ENCODE peak calls at places on chromosomes 4 and X, in eight cellular contexts. T, H, D, Z, V, G, S and O are unnamed samples. For H3K4me1, the result is how much of the 10 kb centered on the place peaks cover.

GRCh38 chrX:147342197-147342596 is 527.7 kb upstream of the CXorf51A start:
- DNase-seq in T (no peak), H (peak), D (no peak), Z (no peak), V (no peak), G (no peak), S (no peak), O (no peak)

GRCh38 chrX:10014462-10015373 is 47.6 kb downstream of the CLDN34 start:
- DNase-seq in T (peak), H (peak), D (peak), Z (peak), V (peak), G (peak), S (peak), O (peak)

GRCh38 chr4:72505314-72505744 is 63.7 kb downstream of the ADAMTS3 start:
- DNase-seq in T (peak), H (peak), D (peak), Z (peak), V (peak), G (peak), S (peak), O (peak)

GRCh38 chr4:94641702-94642560 is 115.8 kb upstream of the BMPR1B start:
- DNase-seq in T (peak), H (no peak), D (no peak), Z (no peak), V (peak), G (peak), S (no peak), O (no peak)

GRCh38 chrX:110204986-110205385 is 112.9 kb downstream of the AMMECR1 start:
- DNase-seq in T (peak), H (no peak), D (no peak), Z (no peak), V (peak), G (no peak), S (no peak), O (no peak)

GRCh38 chr4:80279751-80280150 is 13.3 kb downstream of the FGF5 start:
- DNase-seq in T (no peak), H (no peak), D (no peak), Z (no peak), V (no peak), G (no peak), S (no peak), O (no peak)

GRCh38 chr4:81164126-81164525 is 50.9 kb downstream of the PRKG2 start:
- DNase-seq in T (no peak), H (peak), D (no peak), Z (no peak), V (no peak), G (no peak), S (no peak), O (no peak)

GRCh38 chrX:37686348-37686736 is 751 bp downstream of the XK start:
- DNase-seq in T (no peak), H (no peak), D (no peak), Z (no peak), V (no peak), G (no peak), S (no peak), O (peak)

GRCh38 chr4:4350909-4351308 is 36.0 kb upstream of the NSG1 start:
- DNase-seq in T (no peak), H (no peak), D (no peak), Z (no peak), V (no peak), G (no peak), S (no peak), O (no peak)

GRCh38 chrX:22652596-22652995 is 347.2 kb upstream of the DDX53 start:
- DNase-seq in T (peak), H (peak), D (no peak), Z (peak), V (peak), G (no peak), S (peak), O (no peak)

GRCh38 chrX:20585782-20586181 is 319.1 kb upstream of the RPS6KA3 start:
- DNase-seq in T (peak), H (no peak), D (no peak), Z (no peak), V (no peak), G (no peak), S (no peak), O (no peak)

GRCh38 chr4:183638436-183638835 is 20.5 kb downstream of the RWDD4 start:
- DNase-seq in T (peak), H (no peak), D (no peak), Z (no peak), V (peak), G (no peak), S (no peak), O (no peak)

GRCh38 chr4:41106081-41106480 is 108.3 kb downstream of the APBB2 start:
- DNase-seq in T (peak), H (no peak), D (no peak), Z (no peak), V (no peak), G (no peak), S (no peak), O (no peak)

GRCh38 chrX:110477593-110478228 is 119.1 kb downstream of the RTL9 start:
- DNase-seq in T (no peak), H (no peak), D (no peak), Z (no peak), V (no peak), G (no peak), S (no peak), O (no peak)

GRCh38 chr4:61783050-61783449 is 582.9 kb downstream of the ADGRL3 start:
- DNase-seq in T (no peak), H (no peak), D (no peak), Z (no peak), V (peak), G (no peak), S (no peak), O (no peak)

GRCh38 chrX:31796624-31797023 is 724.8 kb upstream of the FTHL17 start:
- DNase-seq in T (no peak), H (no peak), D (no peak), Z (no peak), V (no peak), G (no peak), S (no peak), O (no peak)

GRCh38 chr4:184021389-184021788 is 116.3 kb downstream of the STOX2 start:
- DNase-seq in T (no peak), H (no peak), D (no peak), Z (no peak), V (peak), G (no peak), S (no peak), O (no peak)

GRCh38 chr4:143341186-143341755 is 4.6 kb downstream of the GAB1 start:
- DNase-seq in T (no peak), H (no peak), D (peak), Z (no peak), V (no peak), G (no peak), S (no peak), O (peak)

GRCh38 chr4:83285022-83285387 is 407 bp upstream of the COQ2 start:
- DNase-seq in T (peak), H (peak), D (peak), Z (peak), V (peak), G (no peak), S (peak), O (peak)

GRCh38 chr4:96312049-96312685 is 472.3 kb downstream of the PDHA2 start:
- DNase-seq in T (no peak), H (no peak), D (no peak), Z (no peak), V (peak), G (no peak), S (no peak), O (no peak)

GRCh38 chrX:138865093-138865649 is 153.7 kb upstream of the FGF13 start:
- DNase-seq in T (no peak), H (no peak), D (no peak), Z (no peak), V (no peak), G (no peak), S (no peak), O (peak)

GRCh38 chr4:129822708-129823504 is 727.0 kb downstream of the C4orf33 start:
- DNase-seq in T (no peak), H (peak), D (no peak), Z (no peak), V (peak), G (peak), S (no peak), O (no peak)

GRCh38 chr4:151227731-151228130 is 49.2 kb upstream of the PRSS48 start:
- DNase-seq in T (peak), H (peak), D (no peak), Z (no peak), V (peak), G (no peak), S (no peak), O (no peak)

GRCh38 chrX:15567886-15568616 is 32.7 kb downstream of the ACE2 start:
- DNase-seq in T (no peak), H (peak), D (no peak), Z (peak), V (peak), G (no peak), S (no peak), O (no peak)

GRCh38 chrX:110087485-110088356 is 84.8 kb downstream of the TMEM164 start:
- DNase-seq in T (peak), H (peak), D (no peak), Z (no peak), V (peak), G (peak), S (no peak), O (no peak)

GRCh38 chr4:142719854-142720541 is 126.1 kb downstream of the INPP4B start:
- DNase-seq in T (peak), H (peak), D (peak), Z (peak), V (peak), G (peak), S (peak), O (peak)

GRCh38 chrX:67544871-67545771 is 1.3 kb downstream of the AR start:
- DNase-seq in T (peak), H (peak), D (no peak), Z (peak), V (no peak), G (no peak), S (peak), O (no peak)

GRCh38 chr4:81030061-81030616 is 369 bp upstream of the BMP3 start:
- DNase-seq in T (no peak), H (no peak), D (peak), Z (peak), V (no peak), G (no peak), S (peak), O (no peak)

GRCh38 chr4:158667651-158668198 is 4.0 kb downstream of the C4orf46 start:
- DNase-seq in T (peak), H (peak), D (peak), Z (peak), V (peak), G (no peak), S (no peak), O (no peak)

GRCh38 chr4:38105475-38105874 is 145.3 kb downstream of the PTTG2 start:
- DNase-seq in T (no peak), H (no peak), D (no peak), Z (no peak), V (no peak), G (no peak), S (no peak), O (peak)

DNA sequence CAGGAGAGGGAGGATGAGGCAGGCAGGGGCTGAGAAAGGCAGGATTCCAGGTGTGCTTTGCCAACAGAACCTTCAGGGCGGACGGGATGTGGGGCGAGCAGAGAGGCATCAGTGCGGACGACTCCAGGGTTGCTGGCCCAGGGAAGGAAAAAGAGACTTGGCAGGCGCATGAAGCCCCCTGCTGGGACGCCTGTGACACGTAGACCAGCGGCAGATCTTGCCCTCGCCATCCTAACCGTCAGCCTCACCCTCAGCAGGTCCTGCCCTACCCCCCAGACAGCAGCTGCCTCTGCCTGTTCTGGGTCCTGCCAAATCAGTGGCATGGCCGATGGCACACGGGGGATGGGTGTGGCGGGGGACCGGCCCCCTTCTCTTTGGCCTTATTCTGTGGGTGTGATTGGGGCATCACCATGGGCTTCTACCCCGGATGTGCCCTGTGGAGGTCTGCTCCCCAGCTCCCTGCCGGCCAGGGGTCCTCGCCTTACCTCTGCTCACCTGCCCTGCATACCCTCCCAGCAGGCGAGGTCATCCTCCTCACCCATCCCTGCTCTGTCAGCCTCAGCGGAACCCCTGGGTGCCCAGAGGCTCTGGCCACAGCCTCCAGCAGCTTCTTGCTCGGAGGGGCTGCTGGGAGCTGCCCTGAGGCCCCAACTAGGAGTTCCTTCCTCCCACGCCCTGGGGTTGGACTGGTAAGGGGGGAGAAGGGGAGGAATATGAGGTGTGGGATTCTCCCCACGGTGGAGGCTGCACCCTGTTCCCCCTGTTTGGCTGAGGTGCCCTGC is 2.9 kb upstream of the SH3BP2 start:
- DNase-seq in T (no peak), H (peak), D (no peak), Z (no peak), V (no peak), G (no peak), S (no peak), O (no peak)
- H3K4me1 ChIP-seq in T (under half), H (under half), D (under half), Z (under half), V (under half), G (under half), S (under half), O (under half)

GRCh38 chr4:13626492-13627184 is 887 bp downstream of the BOD1L1 start:
- DNase-seq in T (peak), H (no peak), D (no peak), Z (no peak), V (no peak), G (no peak), S (no peak), O (no peak)

GRCh38 chr4:13627606-13628301 is at the start of gene BOD1L1:
- DNase-seq in T (peak), H (peak), D (peak), Z (peak), V (peak), G (peak), S (peak), O (peak)

GRCh38 chr4:13627185-13627605 is 330 bp downstream of the BOD1L1 start:
- DNase-seq in T (no peak), H (no peak), D (peak), Z (peak), V (no peak), G (no peak), S (no peak), O (no peak)
- TF ChIP-seq EZH2phosphoT487 in T (no peak), H (no peak), D (no peak), Z (no peak), V (no peak), G (no peak), S (peak), O (no peak)

GRCh38 chr4:54061067-54061466 is 3.3 kb downstream of the CHIC2 start:
- DNase-seq in T (no peak), H (no peak), D (no peak), Z (no peak), V (no peak), G (no peak), S (no peak), O (no peak)

GRCh38 chr4:54055494-54055893 is 8.9 kb downstream of the CHIC2 start:
- DNase-seq in T (no peak), H (no peak), D (no peak), Z (no peak), V (no peak), G (no peak), S (no peak), O (no peak)

GRCh38 chr4:54054501-54054900 is 9.9 kb downstream of the CHIC2 start:
- DNase-seq in T (no peak), H (no peak), D (no peak), Z (no peak), V (no peak), G (no peak), S (peak), O (no peak)

GRCh38 chr4:54058171-54058570 is 6.2 kb downstream of the CHIC2 start:
- DNase-seq in T (no peak), H (no peak), D (peak), Z (no peak), V (no peak), G (no peak), S (no peak), O (no peak)

GRCh38 chr4:54056360-54056759 is 8.0 kb downstream of the CHIC2 start:
- DNase-seq in T (no peak), H (no peak), D (peak), Z (no peak), V (no peak), G (no peak), S (no peak), O (no peak)
- H3K4me1 ChIP-seq in T (half or more), H (under half), D (half or more), Z (under half), V (under half), G (under half), S (under half), O (under half)

GRCh38 chr4:169208516-169208915 is 62.2 kb downstream of the SH3RF1 start:
- DNase-seq in T (peak), H (no peak), D (no peak), Z (no peak), V (no peak), G (no peak), S (peak), O (no peak)

GRCh38 chr4:169208090-169208455 is 62.7 kb downstream of the SH3RF1 start:
- DNase-seq in T (no peak), H (no peak), D (no peak), Z (peak), V (no peak), G (no peak), S (peak), O (no peak)

GRCh38 chr4:169209388-169209883 is 61.3 kb downstream of the SH3RF1 start:
- DNase-seq in T (no peak), H (no peak), D (no peak), Z (no peak), V (no peak), G (no peak), S (no peak), O (no peak)

GRCh38 chr4:169212981-169213380 is 57.8 kb downstream of the SH3RF1 start:
- DNase-seq in T (no peak), H (no peak), D (no peak), Z (no peak), V (no peak), G (no peak), S (no peak), O (no peak)

GRCh38 chr4:169210516-169211108 is 60.1 kb downstream of the SH3RF1 start:
- DNase-seq in T (no peak), H (no peak), D (no peak), Z (no peak), V (no peak), G (no peak), S (no peak), O (peak)
- TF ChIP-seq EZH2phosphoT487 in T (no peak), H (no peak), D (no peak), Z (no peak), V (no peak), G (no peak), S (no peak), O (no peak)

GRCh38 chr4:75724066-75724866 is at the start of gene USO1:
- DNase-seq in T (peak), H (peak), D (peak), Z (peak), V (peak), G (peak), S (peak), O (peak)

GRCh38 chr4:75729836-75730235 is 5.5 kb downstream of the USO1 start:
- DNase-seq in T (no peak), H (no peak), D (no peak), Z (no peak), V (no peak), G (no peak), S (no peak), O (no peak)

GRCh38 chr4:75724867-75725724 is 719 bp downstream of the USO1 start:
- DNase-seq in T (peak), H (peak), D (peak), Z (peak), V (peak), G (peak), S (peak), O (peak)

GRCh38 chr4:75726577-75726976 is 2.2 kb downstream of the USO1 start:
- DNase-seq in T (peak), H (no peak), D (no peak), Z (no peak), V (no peak), G (no peak), S (no peak), O (no peak)

GRCh38 chr4:75727073-75727472 is 2.7 kb downstream of the USO1 start:
- DNase-seq in T (no peak), H (no peak), D (no peak), Z (no peak), V (no peak), G (no peak), S (no peak), O (no peak)
- H3K4me1 ChIP-seq in T (under half), H (under half), D (under half), Z (under half), V (under half), G (under half), S (under half), O (under half)

GRCh38 chrX:46758163-46758955 is 559 bp downstream of the SLC9A7 start:
- DNase-seq in T (peak), H (peak), D (peak), Z (peak), V (peak), G (no peak), S (no peak), O (no peak)

GRCh38 chrX:46757052-46757451 is 1.9 kb downstream of the SLC9A7 start:
- DNase-seq in T (no peak), H (no peak), D (no peak), Z (no peak), V (peak), G (no peak), S (no peak), O (no peak)

GRCh38 chrX:46755656-46756055 is 3.3 kb downstream of the SLC9A7 start:
- DNase-seq in T (no peak), H (no peak), D (no peak), Z (no peak), V (no peak), G (no peak), S (no peak), O (no peak)

GRCh38 chrX:46758956-46759644 is at the start of gene SLC9A7:
- DNase-seq in T (peak), H (peak), D (peak), Z (peak), V (peak), G (peak), S (peak), O (peak)

GRCh38 chrX:46757593-46757992 is 1.3 kb downstream of the SLC9A7 start:
- DNase-seq in T (no peak), H (no peak), D (peak), Z (no peak), V (peak), G (no peak), S (no peak), O (no peak)
- TF ChIP-seq EZH2phosphoT487 in T (no peak), H (no peak), D (no peak), Z (no peak), V (no peak), G (no peak), S (no peak), O (no peak)

DNA sequence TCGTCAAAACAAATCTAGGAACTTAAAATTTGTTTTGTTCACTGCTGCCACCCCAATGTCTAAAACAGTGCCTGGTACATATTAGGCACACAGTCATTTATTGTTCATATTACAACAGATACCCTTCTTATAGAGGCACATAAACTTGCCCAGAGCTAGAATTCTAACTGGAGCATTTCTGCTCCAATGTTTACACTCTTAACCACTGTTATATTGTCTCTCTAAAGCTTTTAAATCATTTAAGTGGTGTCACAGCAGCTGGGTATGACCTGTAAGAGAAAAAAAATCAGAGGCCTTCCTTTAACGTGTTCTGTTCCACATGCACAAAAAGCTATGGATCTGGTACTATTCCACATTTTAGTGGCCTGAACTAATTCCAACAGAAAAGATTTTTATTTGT is 3.0 kb downstream of the UBE2D3 start:
- DNase-seq in T (peak), H (no peak), D (no peak), Z (no peak), V (no peak), G (no peak), S (no peak), O (no peak)
- H3K4me1 ChIP-seq in T (half or more), H (under half), D (half or more), Z (half or more), V (under half), G (under half), S (under half), O (under half)